ENCODE peak calls at places on chromosome 14, in eight cellular contexts. One of them, this sample, is unnamed.
A peak's percentile ranks its signal among the peaks of the same experiment; 100 is the strongest.

GRCh38 chr14:49621114-49621881 is 699 bp downstream of the MGAT2 start:
- DNase-seq in SK-N-SH: peak; percentile 76
- DNase-seq in GM23338: peak; percentile 76
- DNase-seq in HCT116: no peak
- DNase-seq in HL-60: peak; percentile 67
- DNase-seq in K562: no peak
- DNase-seq in GM12878: no peak
- DNase-seq in HepG2: no peak
- DNase-seq in this sample: no peak

GRCh38 chr14:94445003-94445402 is 7.6 kb downstream of the SERPINA11 start:
- DNase-seq in K562: no peak
- DNase-seq in HCT116: no peak
- DNase-seq in GM12878: no peak
- DNase-seq in HL-60: no peak
- DNase-seq in HepG2: no peak
- DNase-seq in SK-N-SH: no peak
- DNase-seq in GM23338: no peak
- DNase-seq in this sample: no peak

GRCh38 chr14:75205586-75205985 is 29.2 kb upstream of the TMED10 start:
- DNase-seq in K562: no peak
- DNase-seq in HepG2: no peak
- DNase-seq in GM12878: no peak
- DNase-seq in HL-60: no peak
- DNase-seq in SK-N-SH: no peak
- DNase-seq in HCT116: no peak
- DNase-seq in GM23338: no peak
- DNase-seq in this sample: no peak

GRCh38 chr14:92800012-92800411 is 5.9 kb downstream of the GOLGA5 start:
- DNase-seq in GM12878: no peak
- DNase-seq in SK-N-SH: no peak
- DNase-seq in K562: no peak
- DNase-seq in HCT116: no peak
- DNase-seq in HL-60: no peak
- DNase-seq in GM23338: no peak
- DNase-seq in HepG2: no peak
- DNase-seq in this sample: no peak

GRCh38 chr14:87866116-87866515 is 126.9 kb downstream of the GALC start:
- DNase-seq in HepG2: no peak
- DNase-seq in SK-N-SH: no peak
- DNase-seq in HCT116: no peak
- DNase-seq in HL-60: no peak
- DNase-seq in K562: no peak
- DNase-seq in GM12878: no peak
- DNase-seq in GM23338: no peak
- DNase-seq in this sample: no peak

GRCh38 chr14:38522724-38523123 is 266.8 kb upstream of the CLEC14A start:
- DNase-seq in HL-60: no peak
- DNase-seq in HepG2: no peak
- DNase-seq in GM12878: no peak
- DNase-seq in GM23338: no peak
- DNase-seq in HCT116: no peak
- DNase-seq in SK-N-SH: no peak
- DNase-seq in K562: no peak
- DNase-seq in this sample: no peak

GRCh38 chr14:65446159-65446558 is 33.6 kb downstream of the FUT8 start:
- DNase-seq in HL-60: no peak
- DNase-seq in SK-N-SH: no peak
- DNase-seq in K562: no peak
- DNase-seq in GM23338: no peak
- DNase-seq in HCT116: no peak
- DNase-seq in HepG2: no peak
- DNase-seq in GM12878: no peak
- DNase-seq in this sample: no peak

GRCh38 chr14:76289276-76289675 is 86.7 kb upstream of the ESRRB start:
- DNase-seq in GM12878: no peak
- DNase-seq in GM23338: no peak
- DNase-seq in SK-N-SH: no peak
- DNase-seq in K562: no peak
- DNase-seq in HepG2: no peak
- DNase-seq in HL-60: no peak
- DNase-seq in HCT116: no peak
- DNase-seq in this sample: no peak

GRCh38 chr14:49240383-49240782 is 345.8 kb downstream of the RPS29 start:
- DNase-seq in HL-60: no peak
- DNase-seq in K562: no peak
- DNase-seq in HCT116: no peak
- DNase-seq in GM12878: no peak
- DNase-seq in GM23338: no peak
- DNase-seq in SK-N-SH: no peak
- DNase-seq in HepG2: no peak
- DNase-seq in this sample: no peak

GRCh38 chr14:24182110-24182882 is 6.3 kb downstream of the IPO4 start:
- DNase-seq in GM23338: no peak
- DNase-seq in K562: no peak
- DNase-seq in SK-N-SH: no peak
- DNase-seq in HL-60: no peak
- DNase-seq in GM12878: no peak
- DNase-seq in HepG2: no peak
- DNase-seq in HCT116: no peak
- DNase-seq in this sample: no peak

GRCh38 chr14:24179294-24179960 is 7.5 kb downstream of the REC8 start:
- DNase-seq in HCT116: no peak
- DNase-seq in GM23338: no peak
- DNase-seq in HepG2: no peak
- DNase-seq in K562: no peak
- DNase-seq in HL-60: no peak
- DNase-seq in GM12878: no peak
- DNase-seq in SK-N-SH: no peak
- DNase-seq in this sample: no peak

GRCh38 chr14:24181251-24182077 is 7.2 kb downstream of the IPO4 start:
- DNase-seq in HepG2: no peak
- DNase-seq in HCT116: no peak
- DNase-seq in K562: no peak
- DNase-seq in GM12878: no peak
- DNase-seq in SK-N-SH: no peak
- DNase-seq in GM23338: no peak
- DNase-seq in HL-60: no peak
- DNase-seq in this sample: no peak

GRCh38 chr14:24178399-24179178 is 6.7 kb downstream of the REC8 start:
- DNase-seq in HL-60: no peak
- DNase-seq in K562: no peak
- DNase-seq in HepG2: no peak
- DNase-seq in GM12878: no peak
- DNase-seq in HCT116: no peak
- DNase-seq in GM23338: no peak
- DNase-seq in SK-N-SH: no peak
- DNase-seq in this sample: no peak

GRCh38 chr14:24179961-24180726 is 8.3 kb downstream of the REC8 start:
- DNase-seq in GM23338: no peak
- DNase-seq in HCT116: no peak
- DNase-seq in GM12878: no peak
- DNase-seq in HepG2: no peak
- DNase-seq in SK-N-SH: no peak
- DNase-seq in HL-60: no peak
- DNase-seq in K562: no peak
- DNase-seq in this sample: no peak
- TF ChIP-seq POLR2AphosphoS5 in GM23338: no peak
- TF ChIP-seq POLR2AphosphoS5 in HCT116: no peak
- TF ChIP-seq POLR2AphosphoS5 in GM12878: peak; percentile 3
- TF ChIP-seq POLR2AphosphoS5 in HepG2: no peak
- TF ChIP-seq POLR2AphosphoS5 in SK-N-SH: no peak
- TF ChIP-seq POLR2AphosphoS5 in HL-60: no peak
- TF ChIP-seq POLR2AphosphoS5 in K562: no peak
- TF ChIP-seq POLR2AphosphoS5 in this sample: no peak

GRCh38 chr14:51041853-51042252 is 53.1 kb downstream of the TRIM9 start:
- DNase-seq in GM12878: no peak
- DNase-seq in K562: no peak
- DNase-seq in HL-60: no peak
- DNase-seq in HepG2: no peak
- DNase-seq in GM23338: no peak
- DNase-seq in HCT116: no peak
- DNase-seq in SK-N-SH: no peak
- DNase-seq in this sample: no peak
- H3K4me3 ChIP-seq in GM12878: no peak overlapping the region
- H3K4me3 ChIP-seq in K562: no peak overlapping the region
- H3K4me3 ChIP-seq in HL-60: no peak overlapping the region
- H3K4me3 ChIP-seq in HepG2: no peak overlapping the region
- H3K4me3 ChIP-seq in GM23338: no peak overlapping the region
- H3K4me3 ChIP-seq in HCT116: no peak overlapping the region
- H3K4me3 ChIP-seq in SK-N-SH: no peak overlapping the region
- H3K4me3 ChIP-seq in this sample: no peak overlapping the region

DNA sequence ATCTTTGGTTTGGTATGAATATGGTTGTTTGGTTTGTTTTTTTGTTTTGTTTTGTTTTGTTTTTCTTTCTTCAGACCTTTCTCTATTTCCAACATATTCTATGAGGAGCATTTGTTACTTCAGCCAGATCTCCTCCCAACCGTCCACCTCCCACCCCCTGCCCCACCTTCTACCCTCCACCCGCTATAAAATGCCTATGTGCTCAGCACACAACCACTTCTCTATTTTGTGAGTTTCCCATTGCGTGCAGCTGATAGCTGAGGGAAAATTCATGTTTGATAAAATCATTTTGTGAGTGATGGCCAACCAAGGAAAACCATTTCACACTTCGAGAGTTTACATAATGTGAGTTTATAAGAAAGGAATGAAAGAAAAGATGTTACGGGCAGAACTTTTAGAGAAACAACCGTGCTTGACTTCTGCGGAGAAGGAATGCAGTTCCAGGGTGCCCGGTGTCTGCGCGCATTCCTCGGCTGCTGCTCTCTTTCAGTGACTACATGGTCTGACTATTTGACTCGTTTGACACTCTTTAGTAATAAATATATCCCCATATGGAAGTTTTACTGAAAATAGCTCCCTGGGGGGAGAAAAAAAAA is 140.9 kb downstream of the EFCAB11 start:
- DNase-seq in HL-60: no peak
- DNase-seq in K562: no peak
- DNase-seq in HepG2: no peak
- DNase-seq in GM12878: no peak
- DNase-seq in GM23338: peak; percentile 67
- DNase-seq in SK-N-SH: no peak
- DNase-seq in HCT116: no peak
- DNase-seq in this sample: no peak
- TF ChIP-seq REST in HL-60: no peak
- TF ChIP-seq REST in K562: no peak
- TF ChIP-seq REST in HepG2: no peak
- TF ChIP-seq REST in GM12878: no peak
- TF ChIP-seq REST in GM23338: no peak
- TF ChIP-seq REST in SK-N-SH: no peak
- TF ChIP-seq REST in HCT116: no peak
- TF ChIP-seq REST in this sample: no peak

DNA sequence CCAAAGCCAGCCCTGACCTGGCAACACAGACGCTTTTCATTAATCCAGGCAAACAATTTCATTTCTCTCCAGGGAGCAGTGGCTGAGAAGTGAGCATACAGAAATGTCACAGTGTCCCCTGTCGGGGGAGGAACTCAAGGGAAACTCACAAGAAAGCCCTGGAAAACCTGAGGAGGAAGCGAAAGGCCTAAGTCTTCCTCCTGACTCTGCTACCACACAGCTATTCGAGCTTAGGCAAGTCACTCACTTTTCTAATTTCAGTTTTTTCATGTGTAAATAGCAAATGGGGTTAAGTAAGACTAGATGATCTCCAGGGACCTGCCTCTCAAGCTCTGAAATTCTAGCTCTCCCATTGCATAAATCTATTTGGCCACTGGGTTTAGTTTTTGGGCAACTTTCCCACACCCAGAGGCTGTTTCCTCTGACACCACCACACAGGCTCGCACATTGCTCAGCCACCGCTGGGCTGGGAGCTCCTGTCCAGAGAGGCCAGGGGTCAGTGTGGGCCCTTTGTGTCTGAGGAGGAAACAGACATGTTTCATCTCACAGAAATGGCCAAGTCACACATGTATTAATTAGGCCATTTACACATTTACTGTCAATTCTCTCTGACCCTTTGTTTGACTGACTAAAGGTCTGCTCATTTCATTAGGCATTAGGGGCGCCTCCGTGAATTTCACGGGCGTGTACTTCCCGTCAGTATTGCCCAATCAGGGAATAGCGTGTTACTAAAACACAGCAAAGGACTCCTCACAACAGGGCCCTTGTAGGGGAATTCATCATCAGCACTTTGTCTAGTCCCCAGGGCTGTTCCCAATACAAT is 9.8 kb upstream of the PNMA1 start:
- DNase-seq in K562: no peak
- DNase-seq in SK-N-SH: peak; percentile 45
- DNase-seq in GM23338: peak; percentile 35
- DNase-seq in HL-60: no peak
- DNase-seq in GM12878: no peak
- DNase-seq in HepG2: no peak
- DNase-seq in HCT116: no peak
- DNase-seq in this sample: no peak
- TF ChIP-seq POLR2AphosphoS5 in K562: no peak
- TF ChIP-seq POLR2AphosphoS5 in SK-N-SH: no peak
- TF ChIP-seq POLR2AphosphoS5 in GM23338: no peak
- TF ChIP-seq POLR2AphosphoS5 in HL-60: no peak
- TF ChIP-seq POLR2AphosphoS5 in GM12878: no peak
- TF ChIP-seq POLR2AphosphoS5 in HepG2: no peak
- TF ChIP-seq POLR2AphosphoS5 in HCT116: no peak
- TF ChIP-seq POLR2AphosphoS5 in this sample: no peak

GRCh38 chr14:70954068-70954467 is 46.8 kb downstream of the PCNX1 start:
- DNase-seq in GM12878: no peak
- DNase-seq in GM23338: no peak
- DNase-seq in HL-60: no peak
- DNase-seq in HCT116: no peak
- DNase-seq in SK-N-SH: no peak
- DNase-seq in HepG2: no peak
- DNase-seq in K562: no peak
- DNase-seq in this sample: no peak

GRCh38 chr14:70957710-70958109 is 50.5 kb downstream of the PCNX1 start:
- DNase-seq in GM23338: no peak
- DNase-seq in HepG2: no peak
- DNase-seq in GM12878: no peak
- DNase-seq in HL-60: no peak
- DNase-seq in HCT116: no peak
- DNase-seq in SK-N-SH: no peak
- DNase-seq in K562: no peak
- DNase-seq in this sample: no peak

GRCh38 chr14:70956511-70956910 is 49.3 kb downstream of the PCNX1 start:
- DNase-seq in GM12878: no peak
- DNase-seq in HL-60: no peak
- DNase-seq in HepG2: no peak
- DNase-seq in K562: no peak
- DNase-seq in SK-N-SH: no peak
- DNase-seq in GM23338: no peak
- DNase-seq in HCT116: no peak
- DNase-seq in this sample: no peak

GRCh38 chr14:70952485-70952884 is 45.2 kb downstream of the PCNX1 start:
- DNase-seq in HCT116: no peak
- DNase-seq in K562: no peak
- DNase-seq in GM23338: no peak
- DNase-seq in GM12878: no peak
- DNase-seq in HL-60: no peak
- DNase-seq in HepG2: no peak
- DNase-seq in SK-N-SH: no peak
- DNase-seq in this sample: no peak

GRCh38 chr14:70955543-70956480 is 48.6 kb downstream of the PCNX1 start:
- DNase-seq in HL-60: no peak
- DNase-seq in GM12878: no peak
- DNase-seq in K562: no peak
- DNase-seq in HCT116: no peak
- DNase-seq in SK-N-SH: peak; percentile 25
- DNase-seq in GM23338: peak; percentile 41
- DNase-seq in HepG2: peak; percentile 29
- DNase-seq in this sample: no peak
- H3K4me3 ChIP-seq in HL-60: no peak overlapping the region
- H3K4me3 ChIP-seq in GM12878: no peak overlapping the region
- H3K4me3 ChIP-seq in K562: no peak overlapping the region
- H3K4me3 ChIP-seq in HCT116: no peak overlapping the region
- H3K4me3 ChIP-seq in SK-N-SH: no peak overlapping the region
- H3K4me3 ChIP-seq in GM23338: no peak overlapping the region
- H3K4me3 ChIP-seq in HepG2: no peak overlapping the region
- H3K4me3 ChIP-seq in this sample: no peak overlapping the region

This sample was measured in Panc1.